ENCODE peak calls at places on chromosome 16, in five cellular contexts. O, V, H, T and S are unnamed samples.

GRCh38 chr16:55021595-55022475 is 91.2 kb downstream of the IRX5 start:
- DNase-seq in O (peak), V (no peak), H (peak), T (peak), S (peak)

GRCh38 chr16:71792176-71792575 is 16.5 kb downstream of the AP1G1 start:
- DNase-seq in O (no peak), V (no peak), H (no peak), T (no peak), S (no peak)

GRCh38 chr16:51657844-51658243 is 506.8 kb upstream of the SALL1 start:
- DNase-seq in O (no peak), V (no peak), H (no peak), T (no peak), S (no peak)

GRCh38 chr16:26186221-26186620 is 494.5 kb downstream of the HS3ST4 start:
- DNase-seq in O (no peak), V (no peak), H (no peak), T (no peak), S (no peak)

GRCh38 chr16:1822801-1823200 is 3.8 kb downstream of the HAGH start:
- DNase-seq in O (no peak), V (no peak), H (no peak), T (no peak), S (no peak)

GRCh38 chr16:67657751-67658518 is 2.1 kb downstream of the ACD start:
- DNase-seq in O (no peak), V (no peak), H (no peak), T (no peak), S (no peak)

GRCh38 chr16:29811170-29811895 is 660 bp upstream of the PRRT2 start:
- DNase-seq in O (peak), V (peak), H (peak), T (peak), S (peak)

GRCh38 chr16:4947722-4948503 is 10.2 kb upstream of the SEC14L5 start:
- DNase-seq in O (peak), V (no peak), H (no peak), T (no peak), S (peak)

GRCh38 chr16:64236351-64236750 is 885.5 kb downstream of the CDH11 start:
- DNase-seq in O (no peak), V (no peak), H (no peak), T (no peak), S (no peak)

GRCh38 chr16:11100239-11100750 is 155.7 kb downstream of the SOCS1 start:
- DNase-seq in O (peak), V (peak), H (peak), T (peak), S (peak)

GRCh38 chr16:31081428-31082351 is 7.1 kb downstream of the PRSS53 start:
- DNase-seq in O (no peak), V (no peak), H (no peak), T (no peak), S (no peak)

GRCh38 chr16:84764970-84765369 is 54.8 kb upstream of the CRISPLD2 start:
- DNase-seq in O (no peak), V (no peak), H (no peak), T (no peak), S (no peak)

GRCh38 chr16:84768061-84768797 is 51.6 kb upstream of the CRISPLD2 start:
- DNase-seq in O (no peak), V (no peak), H (no peak), T (no peak), S (no peak)

GRCh38 chr16:84763629-84764028 is 56.2 kb upstream of the CRISPLD2 start:
- DNase-seq in O (peak), V (no peak), H (no peak), T (no peak), S (no peak)

GRCh38 chr16:84766978-84767773 is 52.6 kb upstream of the CRISPLD2 start:
- DNase-seq in O (no peak), V (no peak), H (no peak), T (no peak), S (no peak)

GRCh38 chr16:84765606-84766580 is 53.9 kb upstream of the CRISPLD2 start:
- DNase-seq in O (no peak), V (no peak), H (no peak), T (no peak), S (no peak)
- TF ChIP-seq EZH2phosphoT487 in O (no peak), V (no peak), H (no peak), T (no peak), S (no peak)

GRCh38 chr16:58032710-58033293 is 7.2 kb downstream of the MMP15 start:
- DNase-seq in O (no peak), V (no peak), H (no peak), T (no peak), S (no peak)
- TF ChIP-seq EZH2phosphoT487 in O (no peak), V (no peak), H (no peak), T (no peak), S (no peak)

GRCh38 chr16:20303012-20303411 is 24.3 kb downstream of the GP2 start:
- DNase-seq in O (no peak), V (no peak), H (no peak), T (no peak), S (no peak)

GRCh38 chr16:20302389-20302788 is 24.9 kb downstream of the GP2 start:
- DNase-seq in O (no peak), V (no peak), H (no peak), T (no peak), S (no peak)

GRCh38 chr16:20298452-20298851 is 28.9 kb downstream of the GP2 start:
- DNase-seq in O (no peak), V (no peak), H (no peak), T (no peak), S (no peak)

GRCh38 chr16:20301840-20302239 is 25.5 kb downstream of the GP2 start:
- DNase-seq in O (peak), V (no peak), H (peak), T (no peak), S (no peak)

GRCh38 chr16:20300312-20301097 is 26.8 kb downstream of the GP2 start:
- DNase-seq in O (peak), V (peak), H (peak), T (peak), S (peak)
- TF ChIP-seq EZH2phosphoT487 in O (no peak), V (no peak), H (no peak), T (no peak), S (no peak)

DNA sequence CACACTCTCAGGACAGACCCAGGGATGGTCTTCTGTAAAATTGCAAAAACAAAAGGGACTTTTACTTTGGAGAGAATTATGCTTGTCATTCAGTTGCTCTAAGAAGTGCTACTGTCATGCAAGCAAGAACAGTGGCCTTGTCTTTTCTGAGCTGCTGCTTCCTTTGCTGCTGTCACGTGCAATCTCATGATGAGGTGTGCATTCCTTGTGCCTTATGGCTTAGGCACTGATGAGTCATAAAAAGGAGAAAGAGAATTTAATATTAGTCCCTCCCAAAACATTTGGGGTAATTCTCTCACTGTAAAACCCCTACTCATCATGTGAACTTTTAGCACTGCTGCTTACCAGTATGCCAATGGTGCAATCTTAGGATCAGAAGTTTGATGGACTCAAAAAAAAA is 2051.3 kb downstream of the TP53TG3F start:
- DNase-seq in O (no peak), V (no peak), H (no peak), T (no peak), S (no peak)
- TF ChIP-seq EZH2phosphoT487 in O (no peak), V (no peak), H (no peak), T (no peak), S (no peak)

GRCh38 chr16:23400387-23400930 is 52.5 kb downstream of the COG7 start:
- DNase-seq in O (no peak), V (no peak), H (no peak), T (no peak), S (no peak)
- TF ChIP-seq EZH2phosphoT487 in O (no peak), V (no peak), H (no peak), T (no peak), S (no peak)

GRCh38 chr16:85929259-85929704 is 30.3 kb downstream of the IRF8 start:
- DNase-seq in O (no peak), V (no peak), H (peak), T (no peak), S (no peak)

GRCh38 chr16:85927326-85927725 is 28.4 kb downstream of the IRF8 start:
- DNase-seq in O (no peak), V (no peak), H (no peak), T (no peak), S (no peak)

GRCh38 chr16:85927938-85928337 is 29.0 kb downstream of the IRF8 start:
- DNase-seq in O (no peak), V (no peak), H (no peak), T (no peak), S (no peak)

GRCh38 chr16:85930321-85930720 is 31.4 kb downstream of the IRF8 start:
- DNase-seq in O (no peak), V (no peak), H (no peak), T (no peak), S (no peak)

DNA sequence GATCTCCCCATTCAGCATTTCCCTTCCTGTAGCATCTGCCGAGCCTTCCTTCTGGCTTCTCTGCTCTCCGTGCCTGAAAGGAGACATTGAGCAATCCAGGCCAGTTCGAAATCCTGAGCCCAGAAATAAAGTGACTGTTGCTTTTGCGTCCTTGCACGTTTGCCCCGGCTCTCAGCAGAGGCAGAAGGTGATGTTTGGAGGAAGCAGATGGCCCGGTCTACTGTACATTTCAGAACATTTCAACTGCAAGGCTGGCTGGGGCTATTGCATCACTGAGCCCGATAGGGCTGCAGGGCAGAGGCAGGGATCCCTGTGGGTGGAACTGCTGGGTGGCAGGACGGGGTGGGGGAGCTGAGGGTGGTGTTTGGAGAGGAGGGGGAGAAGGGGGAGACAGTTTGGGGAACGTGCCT is 29.5 kb downstream of the IRF8 start:
- DNase-seq in O (no peak), V (no peak), H (no peak), T (no peak), S (no peak)
- TF ChIP-seq EZH2phosphoT487 in O (no peak), V (no peak), H (no peak), T (no peak), S (no peak)

GRCh38 chr16:50464325-50465290 is 83.6 kb upstream of the NKD1 start:
- DNase-seq in O (peak), V (no peak), H (no peak), T (no peak), S (no peak)
- TF ChIP-seq EZH2phosphoT487 in O (no peak), V (no peak), H (no peak), T (no peak), S (no peak)